ENCODE peak calls at places on chromosomes 1 and 21, in seven cellular contexts. F is uterus, P is adipocyte, J is astrocyte, T is HCT116, Q is body of pancreas, A is OCI-LY7. E is an unnamed sample. For H3K4me1, the result is how much of the 10 kb centered on the place peaks cover.

GRCh38 chr1:79005945-79006344 is 585 bp downstream of the ADGRL4 start:
- DNase-seq in A (no peak), T (no peak), P (peak), J (peak), F (no peak), Q (no peak), E (no peak)

GRCh38 chr1:6205849-6206845 is at the start of gene RNF207:
- DNase-seq in J (peak), T (peak), P (peak), F (peak), A (no peak), Q (peak), E (peak)

GRCh38 chr1:160096491-160097116 is 1.8 kb downstream of the IGSF8 start:
- DNase-seq in A (no peak), P (peak), J (no peak), Q (peak), F (no peak), T (no peak), E (no peak)

GRCh38 chr21:39504230-39504629 is 52.5 kb downstream of the SH3BGR start:
- DNase-seq in T (no peak), F (no peak), P (no peak), Q (peak), A (no peak), J (no peak), E (no peak)

GRCh38 chr1:152003846-152004442 is 10.3 kb upstream of the S100A10 start:
- DNase-seq in P (no peak), F (no peak), J (no peak), T (no peak), Q (no peak), A (no peak), E (peak)

GRCh38 chr1:201051399-201051798 is 27.9 kb upstream of the KIF21B start:
- DNase-seq in A (no peak), P (no peak), F (no peak), J (no peak), Q (no peak), T (no peak), E (no peak)

GRCh38 chr1:244325056-244325764 is 126.5 kb downstream of the ADSS2 start:
- DNase-seq in T (no peak), J (no peak), A (peak), P (no peak), F (no peak), Q (no peak), E (no peak)

GRCh38 chr1:229848762-229849677 is 218.0 kb upstream of the GALNT2 start:
- DNase-seq in A (peak), F (no peak), J (no peak), Q (peak), T (peak), P (peak), E (peak)

GRCh38 chr1:245695211-245695610 is 540.4 kb downstream of the KIF26B start:
- DNase-seq in F (no peak), A (no peak), T (no peak), Q (no peak), J (no peak), P (no peak), E (no peak)

GRCh38 chr1:207935166-207935583 is 24.2 kb upstream of the CD34 start:
- DNase-seq in J (no peak), A (peak), Q (no peak), T (no peak), P (no peak), F (no peak), E (no peak)

GRCh38 chr21:31444061-31444460 is 100.0 kb upstream of the TIAM1 start:
- DNase-seq in F (no peak), P (peak), A (no peak), Q (peak), T (no peak), J (no peak), E (no peak)

GRCh38 chr1:222009105-222009730 is 267.3 kb upstream of the DUSP10 start:
- DNase-seq in F (no peak), Q (peak), T (no peak), A (peak), P (peak), J (no peak), E (peak)

GRCh38 chr1:111848852-111849545 is 93.3 kb downstream of the DDX20 start:
- DNase-seq in T (no peak), A (no peak), F (no peak), Q (no peak), J (no peak), P (no peak), E (no peak)

GRCh38 chr1:164716992-164717703 is 158.2 kb downstream of the PBX1 start:
- DNase-seq in J (peak), A (peak), F (no peak), T (no peak), P (peak), Q (no peak), E (no peak)

GRCh38 chr1:245180496-245180895 is 25.7 kb downstream of the KIF26B start:
- DNase-seq in P (no peak), T (no peak), Q (no peak), A (no peak), F (no peak), J (peak), E (no peak)

GRCh38 chr1:200323856-200324400 is 85.9 kb downstream of the ZNF281 start:
- DNase-seq in F (no peak), A (no peak), T (no peak), J (peak), Q (no peak), P (peak), E (no peak)

GRCh38 chr1:205668951-205669340 is 11.4 kb downstream of the SLC45A3 start:
- DNase-seq in J (no peak), T (no peak), P (no peak), A (peak), Q (no peak), F (no peak), E (no peak)

GRCh38 chr1:169745015-169745861 is 11.4 kb upstream of the SELE start:
- DNase-seq in J (peak), P (no peak), F (peak), T (no peak), Q (no peak), A (no peak), E (no peak)

GRCh38 chr1:21935891-21936365 is 1.2 kb downstream of the HSPG2 start:
- DNase-seq in P (no peak), F (no peak), A (no peak), T (no peak), Q (no peak), J (no peak), E (no peak)

GRCh38 chr1:245500546-245500945 is 345.8 kb downstream of the KIF26B start:
- DNase-seq in T (no peak), P (peak), F (no peak), Q (peak), J (peak), A (no peak), E (no peak)

GRCh38 chr1:157878059-157878458 is 36.5 kb upstream of the CD5L start:
- DNase-seq in J (peak), P (peak), Q (no peak), A (peak), T (peak), F (no peak), E (peak)

GRCh38 chr1:31814041-31814511 is 1.7 kb downstream of the SPOCD1 start:
- DNase-seq in P (no peak), Q (no peak), T (no peak), J (no peak), A (no peak), F (no peak), E (no peak)

GRCh38 chr1:16088996-16089395 is 15.5 kb upstream of the FAM131C start:
- DNase-seq in A (no peak), T (no peak), P (peak), Q (no peak), F (no peak), J (peak), E (no peak)

GRCh38 chr1:93061895-93062792 is 16.9 kb upstream of the MTF2 start:
- DNase-seq in F (no peak), J (peak), P (peak), T (peak), Q (peak), A (peak), E (peak)

GRCh38 chr1:226665505-226666163 is 73.4 kb downstream of the ITPKB start:
- DNase-seq in Q (no peak), P (no peak), A (no peak), T (no peak), J (no peak), F (peak), E (no peak)

GRCh38 chr1:226668173-226668560 is 70.9 kb downstream of the ITPKB start:
- DNase-seq in T (no peak), J (no peak), F (no peak), Q (no peak), A (no peak), P (no peak), E (no peak)

GRCh38 chr1:226664413-226665101 is 74.5 kb downstream of the ITPKB start:
- DNase-seq in F (peak), J (peak), A (no peak), Q (peak), T (no peak), P (peak), E (no peak)

GRCh38 chr1:226666164-226666506 is 72.9 kb downstream of the ITPKB start:
- DNase-seq in T (no peak), F (no peak), A (no peak), J (no peak), Q (no peak), P (no peak), E (no peak)

GRCh38 chr1:226666714-226667113 is 72.4 kb downstream of the ITPKB start:
- DNase-seq in A (no peak), Q (no peak), P (no peak), F (no peak), T (no peak), J (no peak), E (no peak)
- H3K4me1 ChIP-seq in A (half or more), Q (under half), P (under half), F (under half), T (under half), J (under half), E (under half)

DNA sequence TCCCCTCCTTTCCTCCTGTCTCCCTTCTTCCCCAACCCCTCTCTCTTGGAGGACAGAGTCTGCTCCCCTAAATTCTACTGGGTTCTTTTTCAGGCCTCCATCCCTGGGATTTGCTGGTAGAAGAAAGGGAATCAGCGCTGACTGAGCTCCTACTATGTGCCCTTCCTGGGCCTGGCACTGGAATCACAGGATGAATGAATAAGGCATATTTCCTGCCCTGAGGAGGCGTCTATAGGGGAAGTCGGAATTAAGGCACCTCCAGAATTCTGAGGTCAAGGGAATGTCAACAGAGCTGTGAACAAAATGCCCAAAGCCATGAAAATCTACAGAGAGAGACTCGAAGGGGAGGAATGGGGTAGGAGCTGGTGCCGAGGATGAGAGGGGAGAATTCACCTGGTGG is 17.4 kb upstream of the BTG2 start:
- DNase-seq in J (no peak), P (no peak), A (no peak), F (no peak), Q (no peak), T (no peak), E (no peak)
- H3K4me1 ChIP-seq in J (under half), P (under half), A (half or more), F (under half), Q (half or more), T (under half), E (under half)

DNA sequence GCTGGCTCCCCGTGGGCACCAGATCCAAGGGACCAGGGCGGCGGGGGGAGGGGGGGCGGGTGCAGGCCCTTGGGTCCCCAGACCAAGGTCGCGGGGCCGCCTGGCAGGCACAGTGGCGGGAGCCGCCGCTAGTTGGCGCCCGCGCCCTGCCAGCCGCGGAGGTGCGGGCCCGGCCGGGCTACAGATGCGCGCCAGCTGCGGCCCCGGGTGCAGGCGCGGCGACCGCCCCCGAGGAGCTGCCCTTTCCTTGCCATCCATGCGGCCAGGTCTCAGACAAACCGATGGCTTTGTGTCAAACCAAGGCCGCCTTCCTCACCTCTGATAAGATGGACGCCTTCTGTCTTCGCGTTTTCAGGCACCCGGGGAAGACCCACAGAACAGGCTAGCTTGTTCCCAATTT is 2.2 kb upstream of the RUNX3 start:
- DNase-seq in T (peak), J (no peak), A (peak), P (peak), Q (peak), F (no peak), E (peak)
- H3K4me1 ChIP-seq in T (under half), J (under half), A (half or more), P (under half), Q (under half), F (under half), E (under half)

GRCh38 chr1:203453616-203454015 is 22.0 kb upstream of the PRELP start:
- DNase-seq in A (no peak), Q (no peak), F (no peak), P (no peak), T (no peak), J (no peak), E (peak)

GRCh38 chr1:203451849-203452784 is 23.5 kb upstream of the PRELP start:
- DNase-seq in P (no peak), Q (no peak), J (no peak), A (peak), F (no peak), T (no peak), E (peak)

GRCh38 chr1:203450541-203451149 is 25.0 kb upstream of the PRELP start:
- DNase-seq in F (no peak), Q (no peak), A (peak), T (no peak), P (no peak), J (no peak), E (no peak)

GRCh38 chr1:203454986-203455471 is 20.6 kb upstream of the PRELP start:
- DNase-seq in Q (no peak), T (no peak), J (peak), P (no peak), A (no peak), F (no peak), E (no peak)

DNA sequence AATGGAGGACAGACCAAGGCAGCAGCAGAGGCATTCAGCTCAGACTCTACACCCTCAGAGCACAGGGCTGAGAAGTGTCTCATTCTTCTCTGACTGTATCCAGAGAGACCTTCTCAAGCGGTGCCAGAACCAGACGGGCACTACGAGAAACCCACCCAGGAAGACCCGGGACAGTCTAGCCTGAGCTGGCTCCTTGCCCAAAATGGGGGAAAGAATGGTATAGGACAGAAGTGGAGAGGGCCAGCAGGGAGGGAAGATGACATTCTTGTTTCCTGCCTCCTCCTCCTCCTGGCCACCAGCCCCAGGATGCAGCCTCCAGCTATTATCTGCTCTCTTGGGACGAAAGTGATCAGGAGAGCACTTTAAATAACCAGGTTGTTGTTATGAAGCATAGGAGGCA is 22.6 kb upstream of the PRELP start:
- DNase-seq in A (no peak), F (no peak), P (no peak), J (no peak), T (no peak), Q (no peak), E (peak)
- H3K4me1 ChIP-seq in A (half or more), F (under half), P (under half), J (under half), T (under half), Q (under half), E (half or more)

GRCh38 chr1:214451591-214451990 is 99.8 kb downstream of the PTPN14 start:
- DNase-seq in T (no peak), F (no peak), J (peak), A (no peak), P (no peak), Q (no peak), E (no peak)
- H3K4me1 ChIP-seq in T (half or more), F (under half), J (half or more), A (under half), P (half or more), Q (under half), E (half or more)

E was measured in A673.